ENCODE peak calls at places on chromosomes 12 and 14, in nine cellular contexts. R is AG08396; E is activated CD4-positive, alpha-beta memory T cell treated with anti-CD3 and anti-CD28 coated beads, Interleukin-2, amount 10 ng/mL, durations not matched to agents 7 days and 5 days; T is stimulated activated CD8-positive, alpha-beta memory T cell treated with anti-CD3 and anti-CD28 coated beads, Interleukin-2, amount 100 ng/mL, for 1 hour; X is T-helper 1 cell; V is stimulated activated CD4-positive, alpha-beta T cell treated with anti-CD3 and anti-CD28 coated beads, Interleukin-15, amount 100 ng/mL, for 1 hour; S is putamen; L is cardiac muscle cell; B is nephron progenitor cell. J is an unnamed sample.

GRCh38 chr14:50955373-50956043 is 11.2 kb upstream of the PYGL start:
- DNase-seq in R (peak), E (no peak), T (no peak), X (no peak), V (no peak), S (peak), L (peak), B (peak), J (peak)

GRCh38 chr12:109962388-109962787 is 33.8 kb downstream of the GIT2 start:
- DNase-seq in R (no peak), E (no peak), T (no peak), X (no peak), V (no peak), S (no peak), L (no peak), B (no peak), J (no peak)

GRCh38 chr12:2876431-2877046 is 435 bp downstream of the FOXM1 start:
- DNase-seq in R (peak), E (peak), T (no peak), X (no peak), V (no peak), S (no peak), L (peak), B (no peak), J (peak)

GRCh38 chr12:62983594-62983993 is 48.6 kb upstream of the PPM1H start:
- DNase-seq in R (no peak), E (no peak), T (no peak), X (no peak), V (no peak), S (no peak), L (no peak), B (no peak), J (no peak)

GRCh38 chr12:26028953-26029740 is 70.7 kb downstream of the RASSF8 start:
- DNase-seq in R (peak), E (peak), T (no peak), X (no peak), V (no peak), S (peak), L (peak), B (peak), J (no peak)

GRCh38 chr12:67663121-67663520 is 14.6 kb downstream of the DYRK2 start:
- DNase-seq in R (peak), E (no peak), T (no peak), X (no peak), V (no peak), S (no peak), L (peak), B (no peak), J (no peak)

GRCh38 chr12:54213084-54213483 is 24.3 kb upstream of the SMUG1 start:
- DNase-seq in R (no peak), E (no peak), T (no peak), X (no peak), V (no peak), S (no peak), L (no peak), B (no peak), J (no peak)

GRCh38 chr12:114425031-114425626 is 19.2 kb upstream of the TBX5 start:
- DNase-seq in R (peak), E (no peak), T (no peak), X (no peak), V (no peak), S (no peak), L (peak), B (no peak), J (no peak)

GRCh38 chr14:22982477-22983245 is at the start of gene AJUBA:
- DNase-seq in R (peak), E (peak), T (peak), X (peak), V (peak), S (peak), L (peak), B (peak), J (peak)

GRCh38 chr12:56152756-56153137 is 360 bp downstream of the MYL6B start:
- DNase-seq in R (no peak), E (no peak), T (no peak), X (no peak), V (no peak), S (no peak), L (no peak), B (no peak), J (no peak)

GRCh38 chr12:48794870-48795269 is 6.0 kb upstream of the ADCY6 start:
- DNase-seq in R (no peak), E (no peak), T (no peak), X (no peak), V (no peak), S (no peak), L (no peak), B (no peak), J (no peak)

GRCh38 chr12:49909826-49910225 is 6.1 kb upstream of the FAIM2 start:
- DNase-seq in R (peak), E (no peak), T (no peak), X (no peak), V (no peak), S (no peak), L (peak), B (peak), J (no peak)

GRCh38 chr12:116332705-116333380 is 55.4 kb upstream of the MED13L start:
- DNase-seq in R (no peak), E (no peak), T (no peak), X (no peak), V (no peak), S (no peak), L (no peak), B (no peak), J (no peak)

GRCh38 chr12:124624823-124625222 is 57.4 kb upstream of the NCOR2 start:
- DNase-seq in R (no peak), E (no peak), T (no peak), X (no peak), V (no peak), S (no peak), L (no peak), B (no peak), J (no peak)

GRCh38 chr14:86057018-86057667 is 527.2 kb downstream of the FLRT2 start:
- DNase-seq in R (peak), E (peak), T (no peak), X (no peak), V (no peak), S (peak), L (peak), B (peak), J (no peak)

GRCh38 chr12:57240926-57241555 is 9.9 kb downstream of the STAC3 start:
- DNase-seq in R (peak), E (no peak), T (no peak), X (no peak), V (no peak), S (no peak), L (no peak), B (no peak), J (no peak)

GRCh38 chr12:15453613-15454012 is 131.3 kb downstream of the PTPRO start:
- DNase-seq in R (no peak), E (no peak), T (no peak), X (no peak), V (no peak), S (no peak), L (no peak), B (no peak), J (no peak)

GRCh38 chr14:57583396-57583795 is 89.7 kb upstream of the CCDC198 start:
- DNase-seq in R (no peak), E (no peak), T (no peak), X (no peak), V (no peak), S (no peak), L (no peak), B (no peak), J (no peak)

GRCh38 chr12:108468149-108468968 is 46.7 kb upstream of the FICD start:
- DNase-seq in R (peak), E (no peak), T (no peak), X (no peak), V (no peak), S (no peak), L (peak), B (peak), J (no peak)

GRCh38 chr12:126676426-126676825 is 1590.5 kb upstream of the TMEM132C start:
- DNase-seq in R (no peak), E (no peak), T (no peak), X (no peak), V (no peak), S (peak), L (no peak), B (no peak), J (no peak)

GRCh38 chr14:75535164-75535898 is 13.1 kb downstream of the BATF start:
- DNase-seq in R (no peak), E (no peak), T (no peak), X (no peak), V (no peak), S (no peak), L (no peak), B (no peak), J (no peak)

GRCh38 chr14:94042433-94043091 is 16.4 kb downstream of the OTUB2 start:
- DNase-seq in R (no peak), E (no peak), T (no peak), X (no peak), V (no peak), S (no peak), L (no peak), B (no peak), J (no peak)